ENCODE peak calls at places on chromosomes 7 and 10, in six cellular contexts. V, Y, R, B, Z and E are unnamed samples.

GRCh38 chr7:35454575-35455385 is 200.9 kb upstream of the TBX20 start:
- DNase-seq in V (no peak), Y (no peak), R (no peak), B (no peak), Z (no peak), E (no peak)

GRCh38 chr7:80155374-80155773 is 20.7 kb downstream of the GNAI1 start:
- DNase-seq in V (no peak), Y (no peak), R (no peak), B (no peak), Z (no peak), E (no peak)

GRCh38 chr7:128715079-128715478 is 24.1 kb upstream of the CALU start:
- DNase-seq in V (no peak), Y (no peak), R (no peak), B (no peak), Z (no peak), E (no peak)

GRCh38 chr7:55255501-55256445 is 109.4 kb upstream of the LANCL2 start:
- DNase-seq in V (peak; percentile 59), Y (peak; percentile 94), R (peak; percentile 67), B (peak; percentile 63), Z (peak; percentile 28), E (no peak)

GRCh38 chr7:75667938-75668337 is 70.8 kb downstream of the HIP1 start:
- DNase-seq in V (no peak), Y (no peak), R (no peak), B (no peak), Z (no peak), E (no peak)

GRCh38 chr7:128858380-128859231 is 4.0 kb upstream of the ATP6V1F start:
- DNase-seq in V (no peak), Y (no peak), R (no peak), B (no peak), Z (no peak), E (no peak)

GRCh38 chr10:19815036-19815435 is 1.2 kb upstream of the PLXDC2 start:
- DNase-seq in V (no peak), Y (no peak), R (no peak), B (no peak), Z (no peak), E (no peak)

GRCh38 chr7:142685877-142686508 is 63.3 kb upstream of the PRSS1 start:
- DNase-seq in V (no peak), Y (no peak), R (peak; percentile 71), B (no peak), Z (no peak), E (no peak)

GRCh38 chr10:71312840-71313789 is 5.9 kb upstream of the SLC29A3 start:
- DNase-seq in V (no peak), Y (peak; percentile 89), R (no peak), B (no peak), Z (peak; percentile 42), E (no peak)

GRCh38 chr10:529831-530230 is 159.6 kb downstream of the DIP2C start:
- DNase-seq in V (no peak), Y (peak; percentile 73), R (no peak), B (no peak), Z (no peak), E (no peak)

GRCh38 chr10:22427890-22428571 is 82.7 kb downstream of the SPAG6 start:
- DNase-seq in V (no peak), Y (no peak), R (peak; percentile 94), B (no peak), Z (peak; percentile 88), E (no peak)

GRCh38 chr7:90706067-90706716 is 110.1 kb downstream of the CDK14 start:
- DNase-seq in V (no peak), Y (no peak), R (no peak), B (no peak), Z (peak; percentile 23), E (no peak)

GRCh38 chr7:151313857-151314256 is 27.8 kb upstream of the NUB1 start:
- DNase-seq in V (no peak), Y (peak; percentile 91), R (no peak), B (no peak), Z (no peak), E (no peak)